ENCODE peak calls at places on chromosomes 6 and 20, in six cellular contexts. One of them, this sample, is unnamed.

GRCh38 chr6:89928604-89929003 is 34.3 kb downstream of the GJA10 start:
- DNase-seq in body of pancreas: no peak
- DNase-seq in adrenal gland: no peak
- DNase-seq in transverse colon: no peak
- DNase-seq in heart right ventricle: no peak
- DNase-seq in IMR-90: peak; percentile 63
- DNase-seq in this sample: no peak

GRCh38 chr6:41638002-41638800 is at the start of gene MDFI:
- DNase-seq in adrenal gland: no peak
- DNase-seq in IMR-90: no peak
- DNase-seq in heart right ventricle: no peak
- DNase-seq in body of pancreas: no peak
- DNase-seq in transverse colon: no peak
- DNase-seq in this sample: no peak

GRCh38 chr6:14664112-14664592 is 546.6 kb downstream of the CD83 start:
- DNase-seq in adrenal gland: no peak
- DNase-seq in heart right ventricle: no peak
- DNase-seq in IMR-90: peak; percentile 56
- DNase-seq in transverse colon: no peak
- DNase-seq in body of pancreas: no peak
- DNase-seq in this sample: no peak

GRCh38 chr6:25027221-25027916 is 91.6 kb upstream of the RIPOR2 start:
- DNase-seq in body of pancreas: no peak
- DNase-seq in adrenal gland: no peak
- DNase-seq in IMR-90: no peak
- DNase-seq in heart right ventricle: no peak
- DNase-seq in transverse colon: peak; percentile 70
- DNase-seq in this sample: no peak

GRCh38 chr20:63931735-63932134 is 24.5 kb downstream of the UCKL1 start:
- DNase-seq in body of pancreas: no peak
- DNase-seq in adrenal gland: no peak
- DNase-seq in IMR-90: no peak
- DNase-seq in heart right ventricle: no peak
- DNase-seq in transverse colon: no peak
- DNase-seq in this sample: no peak

GRCh38 chr20:11296951-11297350 is 620.7 kb upstream of the BTBD3 start:
- DNase-seq in transverse colon: no peak
- DNase-seq in adrenal gland: no peak
- DNase-seq in IMR-90: peak; percentile 13
- DNase-seq in heart right ventricle: no peak
- DNase-seq in body of pancreas: no peak
- DNase-seq in this sample: no peak

GRCh38 chr6:43804550-43805223 is 34.7 kb downstream of the VEGFA start:
- DNase-seq in body of pancreas: peak; percentile 86
- DNase-seq in adrenal gland: no peak
- DNase-seq in heart right ventricle: no peak
- DNase-seq in transverse colon: peak; percentile 81
- DNase-seq in IMR-90: no peak
- DNase-seq in this sample: peak; percentile 96

GRCh38 chr20:62997626-62998025 is 9.1 kb downstream of the BHLHE23 start:
- DNase-seq in transverse colon: no peak
- DNase-seq in body of pancreas: no peak
- DNase-seq in adrenal gland: no peak
- DNase-seq in IMR-90: no peak
- DNase-seq in heart right ventricle: peak; percentile 12
- DNase-seq in this sample: no peak

GRCh38 chr6:122289721-122290501 is 109.5 kb upstream of the HSF2 start:
- DNase-seq in transverse colon: no peak
- DNase-seq in body of pancreas: no peak
- DNase-seq in heart right ventricle: no peak
- DNase-seq in adrenal gland: no peak
- DNase-seq in IMR-90: peak; percentile 7
- DNase-seq in this sample: no peak

GRCh38 chr20:64181391-64181790 is 17.1 kb downstream of the MYT1 start:
- DNase-seq in body of pancreas: no peak
- DNase-seq in heart right ventricle: no peak
- DNase-seq in transverse colon: no peak
- DNase-seq in IMR-90: no peak
- DNase-seq in adrenal gland: no peak
- DNase-seq in this sample: no peak

DNA sequence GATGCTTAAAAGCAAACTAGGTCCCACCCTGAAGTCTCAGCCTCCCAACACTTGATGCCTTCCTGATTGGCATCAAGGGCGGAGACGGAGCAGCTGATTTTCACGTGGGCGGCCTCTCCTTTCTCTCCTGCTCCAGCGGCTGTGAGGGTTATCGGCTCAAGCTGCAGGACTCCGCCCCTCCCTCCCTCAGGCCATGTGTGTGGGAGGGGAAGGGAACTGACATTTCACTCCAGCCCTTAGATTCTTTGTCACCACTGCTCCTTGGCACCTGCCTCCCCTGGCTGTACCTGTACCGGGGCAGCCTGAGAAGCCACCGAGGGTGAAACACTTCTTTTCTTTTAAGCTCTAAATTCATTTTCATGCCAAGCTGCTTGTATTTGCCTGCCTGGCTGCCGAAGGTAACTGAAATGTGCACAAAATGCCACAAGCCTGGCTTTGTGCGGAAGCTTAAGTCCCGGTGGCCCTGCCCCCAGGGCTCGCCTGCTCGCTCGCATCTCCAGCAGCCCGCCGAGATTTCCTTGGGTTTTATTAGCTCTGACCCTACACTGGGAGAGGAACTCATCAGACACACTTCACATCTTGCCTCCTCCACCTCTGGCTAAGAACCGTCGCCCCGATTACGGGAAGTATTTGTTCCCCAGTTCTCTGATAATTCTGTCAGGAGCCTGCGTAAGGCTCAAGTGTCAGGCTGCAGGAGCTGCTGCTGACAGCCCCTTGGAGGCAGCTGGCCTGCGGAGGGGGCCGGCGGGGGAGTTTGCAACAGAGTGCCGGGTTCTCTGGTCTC is 9.6 kb upstream of the CPNE5 start:
- DNase-seq in IMR-90: no peak
- DNase-seq in transverse colon: peak; percentile 63
- DNase-seq in heart right ventricle: peak; percentile 67
- DNase-seq in adrenal gland: no peak
- DNase-seq in body of pancreas: peak; percentile 71
- DNase-seq in this sample: peak; percentile 46
- H3K4me3 ChIP-seq in IMR-90: no peak overlapping the region
- H3K4me3 ChIP-seq in transverse colon: no peak overlapping the region
- H3K4me3 ChIP-seq in heart right ventricle: peak overlapping the region; percentile 43
- H3K4me3 ChIP-seq in adrenal gland: no peak overlapping the region
- H3K4me3 ChIP-seq in body of pancreas: no peak overlapping the region
- H3K4me3 ChIP-seq in this sample: no peak overlapping the region

DNA sequence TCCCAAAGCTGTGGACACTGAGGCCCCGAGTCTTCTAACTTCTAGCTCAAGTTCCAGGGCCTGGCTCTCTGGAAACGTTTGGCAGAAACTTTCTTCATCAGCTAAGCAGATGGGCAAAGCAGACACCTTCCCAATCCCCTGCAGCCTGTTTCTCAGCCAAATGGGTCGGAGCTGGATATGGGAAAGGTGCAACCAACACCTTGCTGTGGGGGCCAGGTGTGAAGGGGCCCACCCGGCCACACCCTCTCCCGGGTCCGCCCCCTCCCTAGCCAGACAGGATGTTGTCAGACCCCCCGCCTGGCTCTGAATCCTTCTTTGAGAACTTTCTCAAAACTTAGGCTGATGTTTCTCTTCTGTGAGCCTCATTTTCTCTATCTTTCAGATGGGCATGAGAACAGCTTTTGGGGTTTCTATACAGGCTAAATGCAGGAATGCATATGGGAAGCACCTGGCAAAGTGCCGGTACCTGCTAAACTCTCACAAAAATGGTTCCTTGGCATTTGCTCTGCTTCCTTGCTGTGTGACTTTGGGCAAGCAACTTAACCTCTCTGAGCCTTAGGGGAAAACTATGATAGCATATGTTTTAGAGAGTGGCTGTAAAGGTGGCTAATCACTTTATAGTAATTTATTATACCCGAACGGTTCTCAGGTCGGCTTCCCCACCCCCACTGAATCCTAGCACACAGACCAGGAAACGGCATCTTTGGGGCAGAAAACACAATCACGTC is 1.8 kb downstream of the SNAI1 start:
- DNase-seq in adrenal gland: no peak
- DNase-seq in body of pancreas: no peak
- DNase-seq in transverse colon: no peak
- DNase-seq in IMR-90: no peak
- DNase-seq in heart right ventricle: no peak
- DNase-seq in this sample: no peak
- H3K4me1 ChIP-seq in adrenal gland: peaks cover 25% of the 10 kb centered on the region
- H3K4me1 ChIP-seq in body of pancreas: peaks cover 15% of the 10 kb centered on the region
- H3K4me1 ChIP-seq in transverse colon: peaks cover 16% of the 10 kb centered on the region
- H3K4me1 ChIP-seq in IMR-90: peaks cover 38% of the 10 kb centered on the region
- H3K4me1 ChIP-seq in heart right ventricle: peaks cover 50% of the 10 kb centered on the region
- H3K4me1 ChIP-seq in this sample: peaks cover 30% of the 10 kb centered on the region

DNA sequence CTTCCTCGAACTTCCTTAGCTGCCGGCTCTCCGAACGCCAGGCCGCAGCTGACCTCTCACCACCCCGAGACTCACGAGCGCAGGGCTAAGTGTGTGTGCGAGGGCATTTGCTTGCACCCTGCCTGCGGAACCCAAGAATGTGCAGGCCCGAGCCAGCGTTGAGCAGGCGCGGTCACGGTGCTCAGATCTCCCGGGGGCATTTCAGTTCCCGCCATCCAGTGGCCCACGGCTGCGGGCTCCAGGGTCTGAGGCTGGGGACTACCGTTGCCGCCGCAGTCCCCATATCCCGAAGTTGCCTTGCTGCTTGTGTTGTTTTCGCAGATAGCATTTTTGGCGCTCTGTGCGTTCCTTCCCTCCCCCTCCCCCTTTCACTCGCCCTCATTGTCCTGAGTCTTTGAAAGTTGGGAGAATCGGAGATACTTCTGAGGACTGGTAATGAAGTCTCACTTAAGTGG is 1.7 kb downstream of the NR2E1 start:
- DNase-seq in transverse colon: no peak
- DNase-seq in heart right ventricle: no peak
- DNase-seq in adrenal gland: no peak
- DNase-seq in body of pancreas: no peak
- DNase-seq in IMR-90: no peak
- DNase-seq in this sample: no peak
- H3K27me3 ChIP-seq in transverse colon: peaks cover 100% of the 10 kb centered on the region
- H3K27me3 ChIP-seq in heart right ventricle: peaks cover 100% of the 10 kb centered on the region
- H3K27me3 ChIP-seq in adrenal gland: peaks cover 98% of the 10 kb centered on the region
- H3K27me3 ChIP-seq in body of pancreas: peaks cover 78% of the 10 kb centered on the region
- H3K27me3 ChIP-seq in IMR-90: peaks cover 100% of the 10 kb centered on the region
- H3K27me3 ChIP-seq in this sample: no peaks in the 10 kb centered on the region

GRCh38 chr6:129672883-129673631 is 36.9 kb downstream of the ARHGAP18 start:
- DNase-seq in IMR-90: peak; percentile 87
- DNase-seq in transverse colon: no peak
- DNase-seq in heart right ventricle: no peak
- DNase-seq in adrenal gland: no peak
- DNase-seq in body of pancreas: no peak
- DNase-seq in this sample: no peak

GRCh38 chr6:129673758-129674157 is 36.2 kb downstream of the ARHGAP18 start:
- DNase-seq in body of pancreas: no peak
- DNase-seq in heart right ventricle: no peak
- DNase-seq in transverse colon: no peak
- DNase-seq in adrenal gland: no peak
- DNase-seq in IMR-90: no peak
- DNase-seq in this sample: no peak

GRCh38 chr6:129672345-129672691 is 37.7 kb downstream of the ARHGAP18 start:
- DNase-seq in IMR-90: no peak
- DNase-seq in body of pancreas: no peak
- DNase-seq in transverse colon: no peak
- DNase-seq in adrenal gland: no peak
- DNase-seq in heart right ventricle: no peak
- DNase-seq in this sample: no peak

GRCh38 chr6:129670634-129671033 is 39.3 kb downstream of the ARHGAP18 start:
- DNase-seq in heart right ventricle: no peak
- DNase-seq in adrenal gland: no peak
- DNase-seq in IMR-90: no peak
- DNase-seq in body of pancreas: no peak
- DNase-seq in transverse colon: no peak
- DNase-seq in this sample: no peak

GRCh38 chr6:129671442-129672344 is 38.3 kb downstream of the ARHGAP18 start:
- DNase-seq in body of pancreas: no peak
- DNase-seq in transverse colon: peak; percentile 49
- DNase-seq in IMR-90: no peak
- DNase-seq in heart right ventricle: no peak
- DNase-seq in adrenal gland: no peak
- DNase-seq in this sample: peak; percentile 30
- H3K4me3 ChIP-seq in body of pancreas: no peak overlapping the region
- H3K4me3 ChIP-seq in transverse colon: no peak overlapping the region
- H3K4me3 ChIP-seq in IMR-90: no peak overlapping the region
- H3K4me3 ChIP-seq in heart right ventricle: no peak overlapping the region
- H3K4me3 ChIP-seq in adrenal gland: no peak overlapping the region
- H3K4me3 ChIP-seq in this sample: no peak overlapping the region

GRCh38 chr20:19781235-19781634 is 23.2 kb downstream of the RIN2 start:
- DNase-seq in heart right ventricle: no peak
- DNase-seq in transverse colon: no peak
- DNase-seq in IMR-90: no peak
- DNase-seq in adrenal gland: no peak
- DNase-seq in body of pancreas: no peak
- DNase-seq in this sample: no peak

GRCh38 chr20:19783966-19784401 is 25.9 kb downstream of the RIN2 start:
- DNase-seq in IMR-90: peak; percentile 82
- DNase-seq in heart right ventricle: peak; percentile 52
- DNase-seq in transverse colon: no peak
- DNase-seq in adrenal gland: peak; percentile 83
- DNase-seq in body of pancreas: no peak
- DNase-seq in this sample: no peak

GRCh38 chr20:19780261-19780660 is 22.2 kb downstream of the RIN2 start:
- DNase-seq in transverse colon: no peak
- DNase-seq in adrenal gland: no peak
- DNase-seq in heart right ventricle: no peak
- DNase-seq in body of pancreas: no peak
- DNase-seq in IMR-90: no peak
- DNase-seq in this sample: no peak

GRCh38 chr20:19784511-19785172 is 26.6 kb downstream of the RIN2 start:
- DNase-seq in adrenal gland: peak; percentile 62
- DNase-seq in body of pancreas: peak; percentile 43
- DNase-seq in transverse colon: peak; percentile 36
- DNase-seq in IMR-90: peak; percentile 91
- DNase-seq in heart right ventricle: peak; percentile 31
- DNase-seq in this sample: peak; percentile 78

GRCh38 chr20:19782669-19783068 is 24.6 kb downstream of the RIN2 start:
- DNase-seq in IMR-90: no peak
- DNase-seq in transverse colon: no peak
- DNase-seq in body of pancreas: no peak
- DNase-seq in adrenal gland: no peak
- DNase-seq in heart right ventricle: no peak
- DNase-seq in this sample: no peak
- H3K4me1 ChIP-seq in IMR-90: peaks cover 26% of the 10 kb centered on the region
- H3K4me1 ChIP-seq in transverse colon: peaks cover 25% of the 10 kb centered on the region
- H3K4me1 ChIP-seq in body of pancreas: peaks cover 28% of the 10 kb centered on the region
- H3K4me1 ChIP-seq in adrenal gland: peaks cover 27% of the 10 kb centered on the region
- H3K4me1 ChIP-seq in heart right ventricle: peaks cover 69% of the 10 kb centered on the region
- H3K4me1 ChIP-seq in this sample: peaks cover 27% of the 10 kb centered on the region

GRCh38 chr6:33728438-33728837 is 16.9 kb upstream of the UQCC2 start:
- DNase-seq in heart right ventricle: peak; percentile 60
- DNase-seq in adrenal gland: no peak
- DNase-seq in transverse colon: no peak
- DNase-seq in body of pancreas: peak; percentile 55
- DNase-seq in IMR-90: no peak
- DNase-seq in this sample: no peak
- H3K27me3 ChIP-seq in heart right ventricle: no peaks in the 10 kb centered on the region
- H3K27me3 ChIP-seq in adrenal gland: peaks cover 3% of the 10 kb centered on the region
- H3K27me3 ChIP-seq in transverse colon: no peaks in the 10 kb centered on the region
- H3K27me3 ChIP-seq in body of pancreas: no peaks in the 10 kb centered on the region
- H3K27me3 ChIP-seq in IMR-90: peaks cover 31% of the 10 kb centered on the region
- H3K27me3 ChIP-seq in this sample: peaks cover 1% of the 10 kb centered on the region

This sample was measured in Caco-2.